ENCODE peak calls at places on chromosomes 6 and 20, in six cellular contexts. Y is fibroblast of the aortic adventitia, P is GM12865, K is fibroblast of pulmonary artery, E is WERI-Rb-1, R is PC-3. T is an unnamed sample.
A peak's percentile ranks its signal among the peaks of the same experiment; 100 is the strongest.

GRCh38 chr6:18388942-18389341 is 1.8 kb downstream of the RNF144B start:
- DNase-seq in Y (peak; percentile 72), P (no peak), K (peak; percentile 56), E (no peak), R (peak; percentile 90), T (peak; percentile 58)

GRCh38 chr20:4067600-4068261 is 52.4 kb upstream of the RNF24 start:
- DNase-seq in Y (peak; percentile 86), P (no peak), K (peak; percentile 75), E (no peak), R (peak; percentile 88), T (peak; percentile 94)

GRCh38 chr6:111430605-111431378 is 52.2 kb downstream of the REV3L start:
- DNase-seq in Y (no peak), P (no peak), K (no peak), E (no peak), R (no peak), T (no peak)

GRCh38 chr6:22102671-22103070 is 194.2 kb downstream of the PRL start:
- DNase-seq in Y (peak; percentile 4), P (peak; percentile 63), K (no peak), E (no peak), R (no peak), T (peak; percentile 85)

GRCh38 chr6:3410385-3411360 is 46.2 kb downstream of the SLC22A23 start:
- DNase-seq in Y (peak; percentile 72), P (peak; percentile 67), K (peak; percentile 71), E (peak; percentile 96), R (peak; percentile 73), T (peak; percentile 71)

GRCh38 chr6:160882741-160883340 is 108.7 kb upstream of the MAP3K4 start:
- DNase-seq in Y (peak; percentile 2), P (no peak), K (peak; percentile 11), E (no peak), R (no peak), T (peak; percentile 59)

GRCh38 chr6:113449051-113449450 is 408.1 kb upstream of the MARCKS start:
- DNase-seq in Y (peak; percentile 33), P (no peak), K (no peak), E (no peak), R (peak; percentile 26), T (peak; percentile 68)

GRCh38 chr20:35312348-35312747 is 20.1 kb upstream of the FAM83C start:
- DNase-seq in Y (peak; percentile 89), P (no peak), K (peak; percentile 81), E (no peak), R (peak; percentile 98), T (peak; percentile 87)

DNA sequence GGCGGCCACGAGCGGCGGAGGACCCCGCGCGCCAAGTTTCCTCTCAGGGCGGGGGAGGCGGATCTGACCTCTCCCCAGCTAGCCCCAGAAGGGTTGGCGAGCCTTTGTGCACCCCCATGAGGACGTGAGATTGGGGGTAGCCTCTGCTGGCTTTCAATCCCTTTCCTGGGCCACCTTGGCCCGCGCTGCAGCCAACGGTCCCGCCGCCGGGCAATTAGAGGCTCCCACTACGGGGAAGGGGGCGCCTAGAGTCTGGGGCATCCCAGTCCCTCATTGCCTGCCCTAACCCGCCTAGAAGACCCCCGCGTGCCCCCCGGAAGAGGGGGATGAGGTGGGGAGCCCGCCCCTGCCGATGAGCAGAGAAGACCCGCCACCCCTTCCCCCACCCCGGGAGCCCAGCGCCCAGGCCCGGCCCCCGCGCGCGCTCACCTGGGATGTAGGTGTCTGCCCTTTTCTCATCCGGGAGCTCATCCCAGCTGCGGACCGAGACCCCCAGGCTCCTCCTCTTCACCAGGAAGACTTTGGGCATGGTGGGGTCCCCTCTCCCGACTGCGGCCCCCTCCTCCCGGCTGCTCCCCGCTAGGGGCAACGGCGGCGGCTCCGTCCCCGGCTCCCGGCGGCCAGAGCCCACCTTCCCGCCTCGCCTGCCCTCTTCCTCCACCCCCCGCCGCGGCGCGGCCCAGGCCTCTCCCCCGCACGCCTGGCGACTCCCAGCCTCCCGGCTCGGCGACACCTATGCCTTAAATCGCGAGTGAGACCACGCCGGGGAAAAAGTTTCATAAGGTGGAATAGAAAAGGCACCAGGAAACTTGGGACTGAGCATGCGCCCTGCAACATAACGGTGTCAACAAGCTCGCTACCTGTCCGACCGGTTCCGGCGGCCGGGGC is at the start of gene OVOL2:
- DNase-seq in Y (no peak), P (no peak), K (peak; percentile 2), E (peak; percentile 50), R (peak; percentile 95), T (no peak)
- H3K4me3 ChIP-seq in Y (no peak within 1 kb of the TSS), P (no peak within 1 kb of the TSS), K (no peak within 1 kb of the TSS), E (peak within 1 kb of the TSS; percentile 56), R (peak within 1 kb of the TSS; percentile 90), T (no peak within 1 kb of the TSS)

GRCh38 chr20:43975096-43975768 is 60.6 kb downstream of the TOX2 start:
- DNase-seq in Y (peak; percentile 96), P (no peak), K (peak; percentile 86), E (no peak), R (peak; percentile 94), T (peak; percentile 90)

GRCh38 chr20:43973671-43974450 is 59.2 kb downstream of the TOX2 start:
- DNase-seq in Y (no peak), P (no peak), K (no peak), E (no peak), R (no peak), T (no peak)

GRCh38 chr20:43976577-43976976 is 61.9 kb downstream of the TOX2 start:
- DNase-seq in Y (no peak), P (no peak), K (no peak), E (no peak), R (no peak), T (no peak)

GRCh38 chr20:43973231-43973630 is 58.6 kb downstream of the TOX2 start:
- DNase-seq in Y (no peak), P (no peak), K (no peak), E (no peak), R (no peak), T (no peak)

GRCh38 chr20:43974665-43975064 is 60.0 kb downstream of the TOX2 start:
- DNase-seq in Y (no peak), P (no peak), K (no peak), E (no peak), R (no peak), T (no peak)
- TF ChIP-seq CTCF in Y (no peak), P (no peak), K (no peak), E (no peak), R (no peak), T (no peak)

DNA sequence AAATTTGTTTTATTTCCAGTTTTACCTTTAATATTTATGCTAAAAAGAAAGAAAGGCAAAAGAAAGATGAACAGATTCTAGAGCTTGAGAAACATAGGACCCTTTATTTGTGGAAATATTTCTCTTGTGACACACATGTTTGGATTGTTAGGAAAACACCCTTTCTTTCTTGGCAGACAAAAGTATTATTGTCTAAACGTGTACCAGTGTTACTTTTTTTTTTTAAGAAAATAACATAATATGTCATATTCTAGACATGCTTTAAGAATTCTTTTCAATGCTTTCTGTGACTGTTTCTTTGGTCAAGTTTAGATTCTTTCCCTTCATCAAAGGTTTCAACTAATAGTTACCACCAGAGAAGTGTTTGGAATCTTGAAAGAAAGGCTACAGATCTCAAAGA is 183.4 kb upstream of the CNR1 start:
- DNase-seq in Y (peak; percentile 83), P (no peak), K (peak; percentile 79), E (no peak), R (peak; percentile 4), T (peak; percentile 62)
- H3K4me3 ChIP-seq in Y (no peak overlapping the region), P (no peak overlapping the region), K (no peak overlapping the region), E (no peak overlapping the region), R (no peak overlapping the region), T (no peak overlapping the region)

GRCh38 chr6:35624341-35625070 is 64.2 kb downstream of the FKBP5 start:
- DNase-seq in Y (peak; percentile 27), P (peak; percentile 22), K (peak; percentile 36), E (no peak), R (peak; percentile 44), T (peak; percentile 48)
- TF ChIP-seq CTCF in Y (peak; percentile 29), P (peak; percentile 17), K (peak; percentile 27), E (peak; percentile 33), R (peak; percentile 65), T (peak; percentile 28)

DNA sequence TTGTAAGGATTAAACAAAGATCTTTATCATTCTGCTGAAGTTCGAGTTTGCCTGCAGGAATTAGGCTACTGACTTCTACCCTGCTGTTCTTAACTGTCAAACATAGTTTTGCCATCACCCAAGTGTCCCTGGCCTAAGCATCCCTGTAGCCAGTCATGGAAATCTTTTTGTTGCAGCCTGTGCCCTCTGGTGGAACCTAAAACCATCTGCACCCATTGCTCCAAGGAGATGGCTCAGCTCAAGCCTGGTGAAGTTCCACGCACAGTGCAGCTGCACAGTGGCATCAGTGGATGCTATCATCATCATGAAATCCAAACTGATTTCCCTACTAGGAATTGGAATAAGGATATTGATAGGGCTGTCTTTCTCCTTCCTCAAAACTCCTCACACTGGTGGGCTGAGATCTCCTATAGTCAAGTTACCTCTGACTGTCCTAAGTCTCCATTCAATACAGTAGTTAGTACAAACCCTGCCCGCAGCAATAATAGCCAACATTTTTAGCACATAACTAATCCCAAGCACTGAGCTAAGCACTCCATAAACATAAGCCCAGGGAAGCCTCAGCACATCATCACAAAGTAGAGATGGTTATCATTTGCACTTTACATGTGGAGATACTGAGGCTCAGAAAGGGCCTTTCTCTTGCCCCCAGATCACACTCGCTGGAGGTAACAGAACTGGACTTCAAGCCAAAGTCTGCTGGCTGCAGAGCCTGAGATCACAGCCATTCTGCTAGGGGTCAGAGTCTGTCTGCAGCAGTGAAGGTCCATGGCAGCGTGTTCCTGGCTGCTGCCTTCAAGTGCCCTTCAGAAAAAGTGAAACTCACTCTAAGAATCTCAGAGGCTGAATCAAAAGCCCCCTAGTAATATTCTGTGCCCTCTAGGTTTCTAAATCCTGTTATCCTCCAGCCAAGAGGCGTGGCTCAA is 77.2 kb upstream of the MC3R start:
- DNase-seq in Y (no peak), P (no peak), K (no peak), E (no peak), R (peak; percentile 40), T (no peak)
- H3K4me3 ChIP-seq in Y (no peak overlapping the region), P (no peak overlapping the region), K (no peak overlapping the region), E (no peak overlapping the region), R (no peak overlapping the region), T (no peak overlapping the region)

GRCh38 chr6:105095139-105095538 is 84.7 kb downstream of the POPDC3 start:
- DNase-seq in Y (no peak), P (no peak), K (no peak), E (no peak), R (no peak), T (no peak)
- TF ChIP-seq CTCF in Y (no peak), P (no peak), K (no peak), E (no peak), R (no peak), T (no peak)

DNA sequence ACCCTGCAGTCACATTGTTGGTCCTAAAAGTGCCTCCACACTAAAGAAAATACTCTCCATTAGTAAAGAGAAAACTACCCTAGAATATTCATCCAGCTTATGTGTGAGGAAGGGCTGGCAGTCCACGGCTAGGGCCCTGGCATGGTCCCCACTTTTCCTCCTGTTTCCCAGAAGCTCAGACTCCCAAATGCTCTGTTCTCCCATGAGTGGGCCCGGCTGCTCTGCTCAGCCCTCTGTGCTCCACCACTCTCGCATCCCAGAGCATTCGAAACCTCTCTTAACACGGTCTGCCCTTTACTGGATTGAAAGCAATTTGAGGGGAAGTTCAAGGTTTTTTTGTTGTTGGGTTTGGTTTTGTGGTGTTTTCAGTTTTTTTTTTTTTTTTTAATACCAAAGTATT is 61.8 kb downstream of the APCDD1L start:
- DNase-seq in Y (no peak), P (no peak), K (no peak), E (no peak), R (no peak), T (no peak)
- H3K4me3 ChIP-seq in Y (no peak overlapping the region), P (no peak overlapping the region), K (no peak overlapping the region), E (no peak overlapping the region), R (no peak overlapping the region), T (no peak overlapping the region)

GRCh38 chr20:16205505-16205904 is 367.7 kb downstream of the KIF16B start:
- DNase-seq in Y (no peak), P (no peak), K (no peak), E (no peak), R (peak; percentile 76), T (no peak)
- TF ChIP-seq CTCF in Y (no peak), P (no peak), K (no peak), E (no peak), R (no peak), T (no peak)

T was measured in fibroblast of mammary gland.